ENCODE peak calls at places on chromosomes 12 and 14, in four cellular contexts. E is HepG2, D is fibroblast of lung, Q is GM12878. L is an unnamed sample.
A peak's percentile ranks its signal among the peaks of the same experiment; 100 is the strongest.

GRCh38 chr14:97584528-97584927 is 787.3 kb downstream of the VRK1 start:
- DNase-seq in D (no peak), Q (no peak), E (no peak), L (peak; percentile 60)

GRCh38 chr14:54487771-54488170 is 1.0 kb downstream of the GMFB start:
- DNase-seq in Q (no peak), E (no peak), D (peak; percentile 68), L (no peak)

GRCh38 chr12:94621662-94622359 is 28.5 kb downstream of the TMCC3 start:
- DNase-seq in D (peak; percentile 58), E (no peak), Q (peak; percentile 87), L (no peak)

GRCh38 chr14:64265222-64265621 is 28.9 kb downstream of the ESR2 start:
- DNase-seq in D (no peak), Q (no peak), E (no peak), L (no peak)

GRCh38 chr14:54567224-54567633 is 301 bp downstream of the SAMD4A start:
- DNase-seq in D (no peak), Q (no peak), E (no peak), L (peak; percentile 53)

GRCh38 chr12:26044007-26044394 is 80.8 kb downstream of the BHLHE41 start:
- DNase-seq in Q (no peak), E (no peak), D (peak; percentile 58), L (no peak)

GRCh38 chr12:28374556-28374955 is 184.3 kb downstream of the CCDC91 start:
- DNase-seq in E (no peak), Q (no peak), D (peak; percentile 21), L (no peak)

GRCh38 chr12:53102883-53103807 is at the start of gene SOAT2:
- DNase-seq in D (no peak), E (peak; percentile 72), Q (peak; percentile 68), L (no peak)

GRCh38 chr12:52207895-52208294 is 16.1 kb upstream of the KRT80 start:
- DNase-seq in Q (no peak), D (peak; percentile 36), E (no peak), L (peak; percentile 24)

GRCh38 chr12:54497883-54498282 is 331 bp downstream of the NCKAP1L start:
- DNase-seq in Q (no peak), D (no peak), E (no peak), L (no peak)

GRCh38 chr14:92475037-92475436 is 38.5 kb upstream of the RIN3 start:
- DNase-seq in Q (no peak), E (no peak), D (no peak), L (no peak)

GRCh38 chr12:109683316-109683715 is 30.3 kb upstream of the FAM222A start:
- DNase-seq in D (no peak), E (no peak), Q (no peak), L (no peak)

GRCh38 chr12:27940756-27941402 is 31.7 kb downstream of the PTHLH start:
- DNase-seq in D (peak; percentile 86), E (peak; percentile 65), Q (peak; percentile 60), L (peak; percentile 75)

GRCh38 chr14:102057480-102058114 is 29.2 kb downstream of the HSP90AA1 start:
- DNase-seq in E (no peak), Q (no peak), D (no peak), L (no peak)

GRCh38 chr12:122944588-122944987 is 21.7 kb downstream of the ABCB9 start:
- DNase-seq in Q (no peak), D (peak; percentile 49), E (peak; percentile 33), L (no peak)

GRCh38 chr12:120599672-120600537 is 18.7 kb upstream of the POP5 start:
- DNase-seq in D (no peak), E (no peak), Q (no peak), L (no peak)

GRCh38 chr14:102568115-102568614 is 24.3 kb upstream of the RCOR1 start:
- DNase-seq in D (no peak), Q (no peak), E (peak; percentile 52), L (no peak)

GRCh38 chr14:105484069-105484996 is 2.4 kb upstream of the CRIP1 start:
- DNase-seq in D (no peak), Q (no peak), E (no peak), L (no peak)

GRCh38 chr12:116295327-116296263 is 18.1 kb upstream of the MED13L start:
- DNase-seq in D (no peak), Q (no peak), E (no peak), L (peak; percentile 28)

GRCh38 chr14:70641548-70642312 is at the start of gene TTC9:
- DNase-seq in Q (no peak), D (no peak), E (no peak), L (peak; percentile 41)
- H3K4me3 ChIP-seq in Q (peak within 1 kb of the TSS; percentile 90), D (peak within 1 kb of the TSS; percentile 58), E (peak within 1 kb of the TSS; percentile 73), L (peak within 1 kb of the TSS; percentile 84)

DNA sequence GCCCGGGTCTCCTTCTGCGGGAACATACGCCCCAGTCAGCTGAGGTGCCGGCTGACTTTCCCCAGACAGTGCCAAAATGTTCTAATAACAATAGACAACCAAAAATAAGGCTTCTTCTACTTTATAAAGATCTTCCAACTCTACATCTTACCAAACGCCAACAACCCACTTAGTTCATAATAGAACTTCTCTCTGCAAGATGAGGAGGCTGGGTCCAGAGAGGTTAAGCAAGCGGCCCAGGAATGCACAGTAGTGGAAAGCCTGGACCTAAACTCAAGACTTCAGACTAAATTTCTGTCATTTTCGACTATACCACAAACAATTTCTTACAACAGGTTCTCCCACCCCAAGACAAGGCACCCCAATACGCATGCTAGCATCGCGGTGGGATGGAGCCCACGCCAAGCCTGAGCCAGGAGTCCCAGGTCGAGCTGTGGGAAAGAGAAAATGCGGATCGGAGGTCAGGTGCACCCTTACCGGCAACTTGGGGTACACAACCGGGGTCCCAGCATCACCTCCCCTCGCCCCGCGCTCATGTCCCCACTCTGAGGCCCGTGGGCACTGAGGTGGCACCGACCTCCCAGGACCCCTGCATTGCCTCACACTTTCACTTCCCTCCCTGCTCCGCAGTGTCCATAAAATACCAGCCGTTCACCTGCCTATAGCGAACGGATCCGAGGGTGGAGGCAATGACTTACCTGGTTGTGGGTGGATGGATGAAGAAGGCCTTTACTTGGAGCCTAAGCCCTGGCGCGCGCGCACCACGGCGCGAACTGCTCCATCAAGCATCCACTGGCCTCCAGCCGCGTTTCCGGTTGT is 42.1 kb upstream of the TBX5 start:
- DNase-seq in Q (no peak), E (no peak), D (no peak), L (no peak)
- TF ChIP-seq EZH2 in Q (no peak), E (no peak), D (no peak), L (no peak)

GRCh38 chr12:64450057-64450640 is 1.8 kb upstream of the TBK1 start:
- DNase-seq in Q (no peak), D (no peak), E (no peak), L (no peak)

GRCh38 chr12:64452559-64453329 is 824 bp downstream of the TBK1 start:
- DNase-seq in E (peak; percentile 52), Q (no peak), D (peak; percentile 90), L (peak; percentile 41)

GRCh38 chr12:64456119-64456518 is 4.2 kb downstream of the TBK1 start:
- DNase-seq in E (no peak), D (no peak), Q (no peak), L (no peak)

GRCh38 chr12:64450711-64451486 is 1.0 kb upstream of the TBK1 start:
- DNase-seq in D (peak; percentile 19), E (peak; percentile 27), Q (no peak), L (peak; percentile 54)

GRCh38 chr12:64451687-64452558 is at the start of gene TBK1:
- DNase-seq in Q (peak; percentile 53), E (peak; percentile 80), D (peak; percentile 86), L (peak; percentile 74)
- TF ChIP-seq CTCF in Q (no peak), E (no peak), D (no peak), L (no peak)

DNA sequence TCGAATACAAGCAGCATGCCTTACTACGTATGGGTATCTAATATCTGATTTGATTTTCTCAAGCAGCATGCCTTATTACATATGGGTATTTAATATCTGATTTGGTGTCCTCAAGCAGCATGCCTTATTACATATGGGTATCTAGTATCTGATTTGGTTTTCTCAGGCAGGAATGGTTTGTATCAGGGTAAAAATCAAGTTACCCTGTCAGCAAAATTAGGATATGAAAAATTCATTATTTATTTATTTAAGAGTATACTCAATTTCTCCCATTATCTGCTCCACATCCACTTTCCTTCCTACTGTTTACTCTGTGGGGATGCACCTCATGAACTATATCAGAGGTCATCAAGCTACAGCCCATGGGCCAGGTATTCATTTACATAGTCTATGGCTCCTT is 21.9 kb downstream of the ZNF891 start:
- DNase-seq in D (no peak), E (no peak), Q (no peak), L (no peak)
- H3K4me3 ChIP-seq in D (no peak overlapping the region), E (no peak overlapping the region), Q (no peak overlapping the region), L (no peak overlapping the region)

GRCh38 chr12:125185740-125186470 is 120.7 kb downstream of the AACS start:
- DNase-seq in Q (no peak), D (peak; percentile 56), E (peak; percentile 53), L (peak; percentile 92)

GRCh38 chr12:125187780-125188741 is 122.8 kb downstream of the AACS start:
- DNase-seq in E (no peak), Q (no peak), D (no peak), L (peak; percentile 26)

GRCh38 chr12:125186471-125187147 is 121.4 kb downstream of the AACS start:
- DNase-seq in Q (no peak), E (no peak), D (peak; percentile 5), L (no peak)

GRCh38 chr12:125185311-125185739 is 120.1 kb downstream of the AACS start:
- DNase-seq in Q (no peak), E (no peak), D (no peak), L (peak; percentile 73)

DNA sequence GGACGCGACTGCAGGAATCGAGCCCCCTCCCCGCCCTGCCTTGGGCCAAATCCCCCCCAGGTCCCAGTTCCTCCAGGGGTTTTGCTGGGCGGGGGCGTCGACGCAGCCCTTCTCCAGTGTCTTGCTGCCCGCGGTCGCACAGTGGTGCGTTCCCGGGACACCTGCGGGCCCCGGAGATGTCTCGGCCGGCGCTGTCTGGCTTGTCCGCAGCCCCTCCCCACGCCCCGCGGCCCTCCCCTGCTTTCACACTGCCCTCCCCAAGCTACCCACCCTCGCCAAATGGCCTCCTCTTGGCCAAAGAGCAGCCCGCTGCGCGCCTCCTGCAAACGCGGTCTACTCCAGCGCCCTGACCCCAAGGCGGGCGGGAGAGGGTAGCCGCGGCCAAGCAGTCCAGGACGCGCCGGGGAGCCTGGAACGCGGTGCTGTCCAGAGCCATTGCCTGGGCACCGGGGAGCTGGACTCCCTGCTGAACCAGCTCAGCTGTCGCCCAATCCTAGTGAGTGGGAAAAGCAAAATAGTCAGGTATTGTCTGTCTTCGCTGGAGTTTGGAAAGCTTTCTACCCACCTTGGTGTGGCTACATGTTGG is 122.0 kb downstream of the AACS start:
- DNase-seq in Q (no peak), D (no peak), E (no peak), L (no peak)
- TF ChIP-seq EZH2 in Q (no peak), D (no peak), E (no peak), L (peak; percentile 60)

GRCh38 chr12:50845021-50845647 is 2.4 kb downstream of the TMPRSS12 start:
- DNase-seq in D (no peak), E (no peak), Q (no peak), L (no peak)

GRCh38 chr12:50839032-50839431 is 3.7 kb upstream of the TMPRSS12 start:
- DNase-seq in D (no peak), Q (no peak), E (no peak), L (no peak)

GRCh38 chr12:50841654-50842531 is 833 bp upstream of the TMPRSS12 start:
- DNase-seq in Q (no peak), E (no peak), D (no peak), L (no peak)

GRCh38 chr12:50840809-50841487 is 1.8 kb upstream of the TMPRSS12 start:
- DNase-seq in E (no peak), D (no peak), Q (no peak), L (no peak)

GRCh38 chr12:50842637-50843493 is at the start of gene TMPRSS12:
- DNase-seq in Q (no peak), E (no peak), D (peak; percentile 28), L (no peak)
- TF ChIP-seq CTCF in Q (no peak), E (no peak), D (no peak), L (no peak)

L was measured in A673.